ENCODE peak calls at places on chromosomes 5 and 9, in eight cellular contexts. Y is A549, O is HepG2, H is uterus, B is tibial nerve, S is GM12878, L is adrenal gland, R is breast epithelium. C is an unnamed sample.

GRCh38 chr9:98502976-98503325 is 205.8 kb downstream of the GABBR2 start:
- DNase-seq in L (peak; percentile 19), H (no peak), B (no peak), O (no peak), S (no peak), R (no peak), Y (no peak), C (no peak)

GRCh38 chr5:141880961-141881801 is 3.0 kb upstream of the PCDH1 start:
- DNase-seq in S (peak; percentile 40), O (no peak), L (no peak), R (no peak), B (no peak), Y (no peak), H (no peak), C (no peak)

GRCh38 chr5:178551468-178551867 is 38.7 kb downstream of the COL23A1 start:
- DNase-seq in O (no peak), L (no peak), S (no peak), R (no peak), B (no peak), Y (no peak), H (no peak), C (no peak)

GRCh38 chr9:11551106-11551505 is 938.3 kb upstream of the PTPRD start:
- DNase-seq in O (no peak), B (no peak), L (no peak), Y (no peak), S (no peak), H (no peak), R (no peak), C (no peak)

GRCh38 chr5:19018822-19019221 is 969.2 kb downstream of the CDH18 start:
- DNase-seq in L (no peak), Y (no peak), S (no peak), O (no peak), R (no peak), H (no peak), B (no peak), C (no peak)

GRCh38 chr9:117414220-117414905 is 494 bp downstream of the ASTN2 start:
- DNase-seq in H (no peak), S (no peak), R (no peak), O (no peak), L (peak; percentile 17), Y (no peak), B (no peak), C (no peak)

GRCh38 chr5:132219981-132220380 is 7.7 kb downstream of the P4HA2 start:
- DNase-seq in L (no peak), B (no peak), S (no peak), H (no peak), O (no peak), Y (no peak), R (no peak), C (no peak)

GRCh38 chr5:178290376-178290775 is 57.8 kb upstream of the PHYKPL start:
- DNase-seq in O (no peak), R (no peak), B (no peak), S (no peak), Y (no peak), H (no peak), L (no peak), C (peak; percentile 53)

GRCh38 chr5:16617272-16617973 is 626 bp upstream of the RETREG1 start:
- DNase-seq in H (no peak), Y (no peak), B (no peak), L (no peak), O (no peak), S (no peak), R (no peak), C (no peak)

DNA sequence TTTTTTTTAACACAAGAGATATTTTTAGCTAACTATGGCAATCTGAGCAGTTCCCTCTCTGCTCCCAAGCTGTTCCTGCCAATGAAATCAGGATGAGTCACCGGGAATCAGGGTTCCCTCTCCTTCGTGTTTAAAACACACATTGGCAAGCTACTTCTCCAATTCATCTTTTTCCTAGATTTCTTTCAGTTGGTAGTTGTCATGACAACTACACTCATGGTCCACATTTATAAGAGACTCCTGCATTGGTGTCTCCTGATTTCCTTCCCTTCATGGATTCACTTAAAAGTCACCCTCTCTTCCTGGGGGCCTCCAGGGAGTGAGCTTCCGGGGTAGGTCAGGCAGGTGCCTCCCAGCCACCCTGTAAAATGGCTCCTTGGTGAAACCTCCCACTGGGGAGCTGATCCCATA is 72.3 kb upstream of the NIPAL4 start:
- DNase-seq in Y (peak; percentile 40), B (no peak), O (peak; percentile 23), S (no peak), H (peak; percentile 59), R (no peak), L (peak; percentile 75), C (peak; percentile 86)
- H3K27ac ChIP-seq in Y (peak overlapping the region; percentile 93), B (no peak overlapping the region), O (no peak overlapping the region), S (no peak overlapping the region), H (peak overlapping the region; percentile 87), R (no peak overlapping the region), L (no peak overlapping the region), C (peak overlapping the region; percentile 82)

DNA sequence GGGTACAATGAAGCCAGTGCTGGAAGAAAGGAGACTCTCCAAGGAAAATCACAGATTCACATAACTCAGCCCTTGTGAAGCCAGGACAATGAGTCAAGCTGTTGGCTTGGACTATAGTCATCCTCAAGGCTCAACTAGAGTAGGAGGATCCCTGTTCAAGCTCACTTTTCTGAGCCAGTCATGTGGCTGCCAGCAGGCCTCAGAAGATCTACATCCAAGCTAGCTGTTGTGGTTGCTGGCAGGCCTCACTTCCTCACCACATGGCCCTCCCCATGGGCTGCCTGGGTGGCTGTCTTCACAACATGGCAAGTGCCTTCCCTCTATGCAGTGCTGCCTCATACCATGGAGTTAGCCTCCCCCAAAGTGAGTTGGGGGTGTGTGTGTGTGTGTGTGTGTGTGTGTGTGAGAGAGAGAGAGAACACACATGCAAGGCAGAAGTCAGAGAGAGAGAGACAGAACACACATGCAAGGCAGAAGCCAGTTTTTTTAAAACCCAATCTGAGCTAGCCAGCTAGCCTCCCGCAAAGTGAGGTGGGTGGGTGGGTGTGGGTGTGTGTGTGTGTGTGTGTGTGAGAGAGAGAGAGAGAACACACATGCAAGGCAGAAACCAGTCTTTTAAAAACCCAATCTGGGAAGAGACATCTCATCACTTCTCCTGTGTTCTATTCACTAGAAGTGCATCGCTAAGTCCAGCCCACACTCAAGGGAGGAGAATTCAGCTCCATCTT is 17.1 kb downstream of the SCAI start:
- DNase-seq in O (no peak), L (peak; percentile 94), S (peak; percentile 50), H (peak; percentile 84), R (peak; percentile 88), Y (no peak), B (peak; percentile 75), C (peak; percentile 96)
- TF ChIP-seq POLR2A in O (no peak), L (peak; percentile 29), S (peak; percentile 55), H (no peak), R (no peak), Y (no peak), B (no peak), C (no peak)

DNA sequence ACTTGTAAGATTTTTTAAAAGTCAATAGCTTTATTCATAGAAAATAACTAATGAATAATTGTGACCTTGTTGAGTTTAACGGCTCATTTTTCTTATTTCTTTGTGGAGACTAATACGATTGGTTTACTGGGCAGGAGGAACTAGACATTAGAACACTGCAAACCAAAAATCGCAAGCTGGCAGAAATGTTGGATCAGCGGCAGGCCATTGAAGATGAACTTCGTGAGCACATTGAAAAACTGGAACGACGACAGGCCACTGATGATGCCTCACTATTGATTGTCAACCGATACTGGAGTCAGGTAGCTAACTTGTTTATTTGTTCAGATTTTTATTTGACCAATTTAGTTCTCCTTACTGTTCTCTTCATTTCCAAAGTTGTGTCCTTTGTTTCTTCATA is 6.4 kb downstream of the RNF20 start:
- DNase-seq in S (no peak), Y (no peak), H (no peak), O (no peak), R (no peak), B (no peak), L (no peak), C (no peak)
- H3K27ac ChIP-seq in S (no peak overlapping the region), Y (no peak overlapping the region), H (no peak overlapping the region), O (no peak overlapping the region), R (no peak overlapping the region), B (no peak overlapping the region), L (no peak overlapping the region), C (no peak overlapping the region)

GRCh38 chr5:176388341-176389113 is at the start of the genes HIGD2A and NOP16:
- DNase-seq in Y (peak; percentile 99), R (peak; percentile 99), B (peak; percentile 99), S (peak; percentile 97), O (peak; percentile 98), L (peak; percentile 100), H (peak; percentile 98), C (peak; percentile 100)
- TF ChIP-seq POLR2A in Y (peak; percentile 89), R (no peak), B (peak; percentile 47), S (peak; percentile 90), O (peak; percentile 78), L (no peak), H (no peak), C (no peak)

GRCh38 chr9:90802534-90802933 is 915 bp downstream of the SYK start:
- DNase-seq in S (no peak), Y (no peak), B (no peak), O (no peak), R (no peak), L (no peak), H (no peak), C (no peak)
- H3K27ac ChIP-seq in S (peak overlapping the region; percentile 83), Y (no peak overlapping the region), B (no peak overlapping the region), O (no peak overlapping the region), R (no peak overlapping the region), L (no peak overlapping the region), H (no peak overlapping the region), C (no peak overlapping the region)

GRCh38 chr9:133401588-133401987 is 16.2 kb downstream of the REXO4 start:
- DNase-seq in O (no peak), S (no peak), H (no peak), L (no peak), B (no peak), Y (no peak), R (no peak), C (no peak)
- TF ChIP-seq POLR2A in O (no peak), S (no peak), H (no peak), L (no peak), B (no peak), Y (no peak), R (no peak), C (no peak)